ENCODE peak calls at places on chromosomes 5 and 9, in six cellular contexts. H is fibroblast of lung, P is GM13977, V is AG09309, Q is EH, O is HuH-7. S is an unnamed sample.

GRCh38 chr5:167029488-167029887 is 1262.0 kb upstream of the WWC1 start:
- DNase-seq in O (no peak), V (no peak), Q (no peak), H (no peak), P (no peak), S (no peak)

GRCh38 chr9:71987471-71988371 is 72.7 kb downstream of the C9orf57 start:
- DNase-seq in V (no peak), P (no peak), O (no peak), Q (peak; percentile 29), H (peak; percentile 20), S (no peak)

GRCh38 chr9:2729003-2729402 is 11.7 kb downstream of the KCNV2 start:
- DNase-seq in Q (peak; percentile 52), H (peak; percentile 47), O (no peak), P (no peak), V (no peak), S (no peak)

GRCh38 chr5:143064661-143065060 is 294.5 kb downstream of the ARHGAP26 start:
- DNase-seq in P (no peak), V (no peak), O (no peak), H (no peak), Q (no peak), S (no peak)

GRCh38 chr5:105529851-105530250 is 1967.3 kb upstream of the NUDT12 start:
- DNase-seq in H (no peak), P (no peak), O (no peak), V (no peak), Q (no peak), S (no peak)

GRCh38 chr5:120516799-120517198 is 52.7 kb downstream of the PRR16 start:
- DNase-seq in V (no peak), H (peak; percentile 82), P (no peak), O (no peak), Q (peak; percentile 68), S (no peak)

GRCh38 chr9:121945849-121946248 is 147.3 kb downstream of the TTLL11 start:
- DNase-seq in Q (peak; percentile 81), V (no peak), O (no peak), P (no peak), H (peak; percentile 46), S (no peak)

GRCh38 chr9:113581865-113582697 is 118.6 kb downstream of the RGS3 start:
- DNase-seq in Q (peak; percentile 64), H (no peak), V (no peak), O (no peak), P (peak; percentile 88), S (no peak)

GRCh38 chr9:131407717-131408195 is 13.9 kb downstream of the PRRC2B start:
- DNase-seq in Q (peak; percentile 51), H (peak; percentile 68), O (no peak), V (no peak), P (no peak), S (no peak)

GRCh38 chr9:4080889-4081548 is 218.8 kb downstream of the GLIS3 start:
- DNase-seq in O (no peak), P (peak; percentile 5), Q (no peak), H (no peak), V (no peak), S (no peak)

GRCh38 chr9:109317979-109318671 is 2.7 kb downstream of the EPB41L4B start:
- DNase-seq in O (no peak), H (peak; percentile 21), P (no peak), Q (no peak), V (no peak), S (no peak)

GRCh38 chr9:1591310-1591709 is 423.8 kb upstream of the SMARCA2 start:
- DNase-seq in H (no peak), Q (no peak), P (no peak), O (no peak), V (no peak), S (no peak)

GRCh38 chr9:113302792-113303418 is at the start of gene RNF183:
- DNase-seq in H (no peak), O (no peak), Q (no peak), V (no peak), P (no peak), S (peak; percentile 69)

GRCh38 chr9:110115868-110116542 is 92.0 kb downstream of the C9orf152 start:
- DNase-seq in Q (peak; percentile 90), V (no peak), H (peak; percentile 80), O (peak; percentile 82), P (no peak), S (peak; percentile 75)

GRCh38 chr5:97075649-97076048 is 66.8 kb downstream of the LIX1 start:
- DNase-seq in Q (no peak), P (no peak), H (no peak), V (no peak), O (no peak), S (peak; percentile 52)

GRCh38 chr5:120086081-120086480 is 378.0 kb upstream of the PRR16 start:
- DNase-seq in P (no peak), V (no peak), O (no peak), Q (no peak), H (peak; percentile 70), S (no peak)

GRCh38 chr9:68947842-68948569 is 65.9 kb downstream of the PRKACG start:
- DNase-seq in Q (no peak), O (no peak), P (no peak), H (no peak), V (no peak), S (no peak)

GRCh38 chr5:122163151-122164069 is 34.1 kb downstream of the ZNF474 start:
- DNase-seq in H (peak; percentile 97), O (no peak), V (peak; percentile 78), P (no peak), Q (peak; percentile 97), S (no peak)

GRCh38 chr9:85040806-85041575 is 371.5 kb downstream of the NTRK2 start:
- DNase-seq in O (no peak), V (no peak), P (peak; percentile 28), Q (no peak), H (peak; percentile 25), S (no peak)

GRCh38 chr5:10266839-10267238 is 16.8 kb downstream of the CCT5 start:
- DNase-seq in H (no peak), O (no peak), Q (no peak), P (no peak), V (no peak), S (no peak)

GRCh38 chr9:95087659-95088242 is 229.8 kb downstream of the FANCC start:
- DNase-seq in O (no peak), V (no peak), P (no peak), Q (peak; percentile 42), H (no peak), S (no peak)

GRCh38 chr5:36047375-36048160 is 19.1 kb downstream of the UGT3A2 start:
- DNase-seq in V (no peak), O (no peak), P (no peak), Q (no peak), H (no peak), S (no peak)

GRCh38 chr5:37850128-37850865 is 10.5 kb upstream of the GDNF start:
- DNase-seq in Q (peak; percentile 9), P (no peak), O (no peak), H (peak; percentile 30), V (no peak), S (no peak)

GRCh38 chr5:133734916-133735315 is 122.6 kb upstream of the FSTL4 start:
- DNase-seq in O (no peak), Q (no peak), V (no peak), H (no peak), P (no peak), S (no peak)

GRCh38 chr5:8827701-8828100 is 718.2 kb downstream of the SEMA5A start:
- DNase-seq in Q (peak; percentile 44), O (no peak), H (peak; percentile 54), V (no peak), P (no peak), S (no peak)

GRCh38 chr9:37412431-37413151 is 9.9 kb upstream of the GRHPR start:
- DNase-seq in V (peak; percentile 73), Q (peak; percentile 74), O (no peak), P (no peak), H (peak; percentile 47), S (no peak)

GRCh38 chr5:168291281-168291960 is at the start of gene WWC1:
- DNase-seq in P (peak; percentile 88), Q (peak; percentile 49), V (no peak), O (peak; percentile 93), H (peak; percentile 40), S (peak; percentile 96)

GRCh38 chr5:106152569-106152968 is 1518.2 kb downstream of the EFNA5 start:
- DNase-seq in O (no peak), H (no peak), Q (no peak), P (no peak), V (no peak), S (no peak)

S was measured in Caco-2.